ENCODE peak calls at places on chromosome 1, in four cellular contexts. One of them, this sample, is unnamed.

GRCh38 chr1:9822897-9823692 is 670 bp downstream of the CLSTN1 start:
- DNase-seq in HEK293T: peak
- DNase-seq in head of caudate nucleus: peak
- DNase-seq in NCI-H2081: no peak
- DNase-seq in this sample: no peak

GRCh38 chr1:10353693-10354092 is 45.2 kb upstream of the PGD start:
- DNase-seq in head of caudate nucleus: no peak
- DNase-seq in HEK293T: no peak
- DNase-seq in NCI-H2081: no peak
- DNase-seq in this sample: no peak

GRCh38 chr1:3355089-3355488 is 99.4 kb upstream of the ARHGEF16 start:
- DNase-seq in HEK293T: no peak
- DNase-seq in NCI-H2081: no peak
- DNase-seq in head of caudate nucleus: no peak
- DNase-seq in this sample: no peak

GRCh38 chr1:221706862-221707582 is 34.9 kb downstream of the DUSP10 start:
- DNase-seq in NCI-H2081: no peak
- DNase-seq in head of caudate nucleus: no peak
- DNase-seq in HEK293T: no peak
- DNase-seq in this sample: no peak

GRCh38 chr1:186494832-186495271 is 33.9 kb upstream of the PDC start:
- DNase-seq in head of caudate nucleus: no peak
- DNase-seq in NCI-H2081: no peak
- DNase-seq in HEK293T: no peak
- DNase-seq in this sample: peak

GRCh38 chr1:225111000-225111399 is 181.5 kb downstream of the DNAH14 start:
- DNase-seq in NCI-H2081: no peak
- DNase-seq in HEK293T: no peak
- DNase-seq in head of caudate nucleus: no peak
- DNase-seq in this sample: no peak

GRCh38 chr1:154352245-154352580 is 26.9 kb downstream of the ATP8B2 start:
- DNase-seq in NCI-H2081: no peak
- DNase-seq in head of caudate nucleus: no peak
- DNase-seq in HEK293T: no peak
- DNase-seq in this sample: no peak

GRCh38 chr1:86149591-86149990 is 7.0 kb downstream of the COL24A1 start:
- DNase-seq in head of caudate nucleus: no peak
- DNase-seq in HEK293T: no peak
- DNase-seq in NCI-H2081: no peak
- DNase-seq in this sample: peak

GRCh38 chr1:48526045-48526714 is 54.2 kb upstream of the SPATA6 start:
- DNase-seq in head of caudate nucleus: peak
- DNase-seq in HEK293T: no peak
- DNase-seq in NCI-H2081: peak
- DNase-seq in this sample: no peak

GRCh38 chr1:151832318-151832984 is 849 bp upstream of the RORC start:
- DNase-seq in head of caudate nucleus: peak
- DNase-seq in NCI-H2081: peak
- DNase-seq in HEK293T: no peak
- DNase-seq in this sample: no peak

GRCh38 chr1:152869808-152870419 is 8.2 kb upstream of the SMCP start:
- DNase-seq in head of caudate nucleus: peak
- DNase-seq in NCI-H2081: peak
- DNase-seq in HEK293T: peak
- DNase-seq in this sample: no peak

This sample was measured in foreskin keratinocyte.